ENCODE peak calls at places on chromosomes 12 and 14, in six cellular contexts. L is tibial artery, Y is transverse colon, K is bronchial epithelial cell, B is SK-N-SH, D is AG04450. I is an unnamed sample.

GRCh38 chr12:47854531-47854930 is 34.8 kb upstream of the HDAC7 start:
- DNase-seq in Y (no peak), L (peak; percentile 21), D (no peak), B (no peak), K (no peak), I (no peak)

GRCh38 chr12:3204143-3204542 is 127.0 kb downstream of the TSPAN9 start:
- DNase-seq in K (peak; percentile 64), L (no peak), Y (no peak), D (no peak), B (no peak), I (no peak)

GRCh38 chr12:106580671-106581508 is 1.9 kb upstream of the RFX4 start:
- DNase-seq in K (no peak), Y (no peak), D (no peak), L (no peak), B (peak; percentile 25), I (no peak)

GRCh38 chr12:22105542-22105941 is 59.5 kb downstream of the CMAS start:
- DNase-seq in Y (no peak), D (no peak), K (peak; percentile 18), B (no peak), L (no peak), I (no peak)

GRCh38 chr14:101635238-101636080 is 74.2 kb downstream of the DIO3 start:
- DNase-seq in D (no peak), B (peak; percentile 16), Y (no peak), K (no peak), L (no peak), I (no peak)

GRCh38 chr14:98173291-98173690 is 1098.7 kb downstream of the BCL11B start:
- DNase-seq in Y (peak; percentile 55), B (no peak), L (no peak), D (no peak), K (no peak), I (no peak)

GRCh38 chr14:104107611-104108569 is 22.4 kb downstream of the ASPG start:
- DNase-seq in K (peak; percentile 68), B (peak; percentile 54), D (no peak), Y (peak; percentile 61), L (peak; percentile 60), I (no peak)

GRCh38 chr14:61364243-61364642 is 42.9 kb downstream of the PRKCH start:
- DNase-seq in L (no peak), Y (no peak), K (no peak), B (no peak), D (no peak), I (no peak)

GRCh38 chr14:104094056-104094708 is 8.7 kb downstream of the ASPG start:
- DNase-seq in K (no peak), Y (peak; percentile 32), D (no peak), L (no peak), B (no peak), I (no peak)

GRCh38 chr12:75698052-75698451 is 186.6 kb upstream of the KRR1 start:
- DNase-seq in D (no peak), B (no peak), K (no peak), Y (no peak), L (no peak), I (no peak)

GRCh38 chr12:100229876-100230275 is 29.3 kb downstream of the ACTR6 start:
- DNase-seq in D (no peak), K (peak; percentile 87), L (no peak), Y (no peak), B (no peak), I (no peak)

GRCh38 chr14:42140831-42141279 is 534.2 kb downstream of the LRFN5 start:
- DNase-seq in B (no peak), Y (no peak), K (peak; percentile 96), L (no peak), D (peak; percentile 33), I (no peak)

GRCh38 chr12:132469423-132469822 is 20.5 kb upstream of the FBRSL1 start:
- DNase-seq in L (no peak), Y (no peak), B (no peak), K (no peak), D (no peak), I (no peak)

GRCh38 chr12:92085483-92086040 is 60.1 kb downstream of the BTG1 start:
- DNase-seq in L (no peak), B (no peak), D (no peak), Y (no peak), K (no peak), I (no peak)

GRCh38 chr12:38653650-38654049 is 251.7 kb downstream of the CPNE8 start:
- DNase-seq in K (no peak), L (no peak), B (no peak), Y (no peak), D (no peak), I (no peak)

GRCh38 chr12:2198088-2198501 is 145.3 kb downstream of the CACNA1C start:
- DNase-seq in B (no peak), K (peak; percentile 22), Y (no peak), L (no peak), D (no peak), I (no peak)

GRCh38 chr12:124687695-124688301 is 120.4 kb upstream of the NCOR2 start:
- DNase-seq in L (no peak), D (no peak), K (no peak), Y (no peak), B (no peak), I (no peak)

GRCh38 chr12:112096070-112096469 is 12.5 kb downstream of the NAA25 start:
- DNase-seq in Y (no peak), K (no peak), L (no peak), D (no peak), B (no peak), I (no peak)

GRCh38 chr12:125121095-125121494 is 55.9 kb downstream of the AACS start:
- DNase-seq in Y (no peak), L (no peak), B (no peak), D (no peak), K (no peak), I (no peak)

GRCh38 chr12:13187399-13187798 is 9.1 kb upstream of the EMP1 start:
- DNase-seq in L (no peak), K (peak; percentile 95), B (no peak), D (peak; percentile 41), Y (no peak), I (no peak)

GRCh38 chr12:132723764-132724140 is 13.1 kb downstream of the PGAM5 start:
- DNase-seq in K (no peak), L (no peak), Y (no peak), D (no peak), B (no peak), I (no peak)

GRCh38 chr14:59130472-59130871 is 58.0 kb upstream of the DAAM1 start:
- DNase-seq in K (no peak), D (no peak), L (no peak), B (no peak), Y (no peak), I (no peak)

GRCh38 chr12:3770891-3771290 is 18.0 kb upstream of the CRACR2A start:
- DNase-seq in K (peak; percentile 96), D (no peak), L (no peak), Y (no peak), B (no peak), I (no peak)

GRCh38 chr12:34599530-34600513 is 577.5 kb downstream of the ALG10 start:
- DNase-seq in D (no peak), L (peak; percentile 48), B (peak; percentile 0), K (no peak), Y (no peak), I (no peak)

GRCh38 chr12:124386661-124387509 is 92.0 kb downstream of the RFLNA start:
- DNase-seq in B (no peak), Y (no peak), K (no peak), L (no peak), D (no peak), I (no peak)

GRCh38 chr12:16325426-16325825 is 22.0 kb upstream of the MGST1 start:
- DNase-seq in B (no peak), K (peak; percentile 4), L (no peak), D (no peak), Y (peak; percentile 74), I (no peak)

GRCh38 chr14:53963491-53964227 is 7.0 kb upstream of the BMP4 start:
- DNase-seq in K (peak; percentile 45), L (peak; percentile 74), B (no peak), Y (peak; percentile 31), D (no peak), I (peak; percentile 74)
- TF ChIP-seq CTCF in K (peak; percentile 76), L (peak; percentile 53), B (peak; percentile 34), Y (peak; percentile 44), D (peak; percentile 21), I (peak; percentile 73)

DNA sequence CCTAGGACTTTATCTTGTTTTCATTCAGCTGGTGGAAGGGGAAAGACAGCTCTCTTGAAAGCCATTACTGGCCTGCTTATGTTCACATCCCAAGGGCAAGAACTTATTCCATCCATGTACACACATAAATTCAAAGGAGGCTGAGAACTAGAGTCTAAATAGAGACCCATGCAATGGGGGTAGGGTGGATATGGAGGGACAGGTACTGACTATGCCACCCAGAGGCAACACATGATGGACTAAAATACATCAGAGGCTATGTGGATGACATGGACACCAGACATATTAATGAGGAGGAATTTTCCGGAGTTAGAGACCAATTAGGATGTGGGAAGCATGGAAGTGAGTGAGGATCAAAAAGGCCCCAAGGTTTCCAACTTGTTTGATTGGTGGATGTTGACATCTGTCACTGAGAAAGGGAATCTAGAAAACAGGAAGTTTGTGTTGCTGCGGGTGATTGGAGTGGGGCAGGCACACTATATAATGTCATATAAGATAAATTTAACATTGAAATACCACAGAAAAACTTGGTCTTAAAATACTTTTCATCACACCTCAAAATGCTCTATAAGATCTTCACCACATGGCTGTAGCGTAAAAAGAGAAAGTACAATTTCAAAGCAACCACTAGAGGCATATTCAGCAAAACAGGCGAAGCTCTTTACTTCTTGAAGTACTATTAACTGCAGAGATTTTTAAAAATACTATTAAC is 130.4 kb downstream of the GRIP1 start:
- DNase-seq in D (no peak), L (no peak), B (no peak), K (no peak), Y (no peak), I (no peak)
- TF ChIP-seq CTCF in D (peak; percentile 35), L (no peak), B (peak; percentile 47), K (no peak), Y (no peak), I (peak; percentile 62)

DNA sequence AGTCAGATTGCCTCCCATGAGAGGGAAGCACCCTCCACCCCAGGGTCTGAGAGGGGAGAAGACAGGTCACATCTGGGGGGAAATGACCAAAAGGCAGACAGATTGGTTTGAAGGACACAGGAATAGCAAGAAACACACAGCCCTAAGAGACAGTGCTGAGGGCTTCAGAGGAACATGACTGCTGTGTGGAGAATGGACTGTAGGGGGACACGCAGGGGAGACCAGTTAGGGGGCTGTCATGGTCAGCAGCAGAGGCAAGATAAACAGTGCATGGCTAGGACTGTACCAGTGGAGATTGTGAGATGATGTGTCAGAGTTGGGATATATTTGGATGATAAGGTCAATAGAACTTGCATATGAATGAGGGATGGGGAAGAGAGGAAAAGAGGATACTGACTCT is 19.7 kb downstream of the SMUG1 start:
- DNase-seq in K (no peak), L (no peak), D (no peak), B (no peak), Y (no peak), I (no peak)
- TF ChIP-seq CTCF in K (no peak), L (no peak), D (peak; percentile 17), B (peak; percentile 23), Y (no peak), I (peak; percentile 49)

DNA sequence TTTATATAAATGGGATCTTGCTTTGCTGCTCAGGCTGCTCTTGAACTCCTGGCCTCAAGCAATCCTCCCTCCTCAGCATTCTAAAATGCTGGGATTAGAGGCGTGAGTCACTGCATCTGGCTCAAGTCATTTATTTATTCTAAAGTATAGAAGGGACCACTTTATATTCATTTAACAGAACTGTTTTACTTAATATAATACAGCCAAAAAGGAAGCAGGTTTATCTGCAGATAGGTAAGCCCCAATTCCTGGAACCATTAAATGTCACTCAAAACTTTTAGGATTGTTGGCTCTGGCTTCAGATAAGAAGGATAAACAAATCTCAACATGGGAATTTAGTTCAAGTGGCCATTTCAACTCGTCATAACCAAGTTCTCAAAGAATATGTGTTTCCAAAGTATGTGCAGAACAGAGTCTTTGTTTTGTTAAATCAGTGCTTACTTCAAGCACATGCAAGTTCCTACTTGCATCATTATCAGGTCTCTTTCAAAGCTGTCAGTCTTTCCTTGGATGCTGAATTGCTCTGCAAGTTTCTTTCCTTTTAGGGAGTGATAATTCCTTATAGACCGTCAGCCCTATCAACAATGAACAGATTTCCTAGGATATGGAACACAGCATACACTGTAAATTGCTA is 60.4 kb downstream of the KITLG start:
- DNase-seq in K (peak; percentile 85), D (no peak), Y (no peak), B (no peak), L (no peak), I (no peak)
- TF ChIP-seq CTCF in K (no peak), D (no peak), Y (no peak), B (no peak), L (no peak), I (no peak)

I was measured in type B pancreatic cell.